ENCODE peak calls at places on chromosomes 5 and 9, in five cellular contexts. One of them, this sample, is unnamed.

GRCh38 chr9:117927354-117927753 is 223.2 kb downstream of the TLR4 start:
- DNase-seq in ascending aorta: no peak
- DNase-seq in IMR-90: no peak
- DNase-seq in SJSA1: no peak
- DNase-seq in heart left ventricle: no peak
- DNase-seq in this sample: no peak

GRCh38 chr5:73540192-73540591 is 25.2 kb downstream of the ANKRA2 start:
- DNase-seq in ascending aorta: no peak
- DNase-seq in SJSA1: peak; percentile 56
- DNase-seq in IMR-90: peak; percentile 90
- DNase-seq in heart left ventricle: no peak
- DNase-seq in this sample: no peak

GRCh38 chr5:37847978-37848425 is 8.2 kb upstream of the GDNF start:
- DNase-seq in ascending aorta: no peak
- DNase-seq in IMR-90: peak; percentile 77
- DNase-seq in SJSA1: no peak
- DNase-seq in heart left ventricle: no peak
- DNase-seq in this sample: no peak

GRCh38 chr9:93825348-93826115 is 129.6 kb downstream of the BARX1 start:
- DNase-seq in IMR-90: no peak
- DNase-seq in ascending aorta: no peak
- DNase-seq in SJSA1: no peak
- DNase-seq in heart left ventricle: peak; percentile 47
- DNase-seq in this sample: no peak

GRCh38 chr5:1540831-1541661 is 17.3 kb upstream of the LPCAT1 start:
- DNase-seq in SJSA1: no peak
- DNase-seq in IMR-90: no peak
- DNase-seq in ascending aorta: peak; percentile 61
- DNase-seq in heart left ventricle: no peak
- DNase-seq in this sample: no peak

GRCh38 chr5:39100851-39101396 is 26.7 kb upstream of the RICTOR start:
- DNase-seq in SJSA1: peak; percentile 95
- DNase-seq in heart left ventricle: no peak
- DNase-seq in ascending aorta: no peak
- DNase-seq in IMR-90: peak; percentile 99
- DNase-seq in this sample: no peak

GRCh38 chr5:90861843-90862586 is 303.4 kb downstream of the ADGRV1 start:
- DNase-seq in SJSA1: no peak
- DNase-seq in ascending aorta: no peak
- DNase-seq in IMR-90: no peak
- DNase-seq in heart left ventricle: no peak
- DNase-seq in this sample: no peak

GRCh38 chr9:394347-395052 is 179.8 kb downstream of the DOCK8 start:
- DNase-seq in SJSA1: no peak
- DNase-seq in ascending aorta: no peak
- DNase-seq in IMR-90: no peak
- DNase-seq in heart left ventricle: no peak
- DNase-seq in this sample: no peak

GRCh38 chr9:121691890-121692289 is 40.5 kb downstream of the DAB2IP start:
- DNase-seq in IMR-90: no peak
- DNase-seq in heart left ventricle: peak; percentile 14
- DNase-seq in ascending aorta: no peak
- DNase-seq in SJSA1: no peak
- DNase-seq in this sample: no peak

GRCh38 chr5:135212361-135213033 is 178.5 kb upstream of the PITX1 start:
- DNase-seq in SJSA1: no peak
- DNase-seq in IMR-90: no peak
- DNase-seq in heart left ventricle: no peak
- DNase-seq in ascending aorta: peak; percentile 56
- DNase-seq in this sample: no peak

GRCh38 chr9:121943463-121943862 is 149.6 kb downstream of the TTLL11 start:
- DNase-seq in IMR-90: no peak
- DNase-seq in heart left ventricle: no peak
- DNase-seq in SJSA1: no peak
- DNase-seq in ascending aorta: no peak
- DNase-seq in this sample: no peak

GRCh38 chr5:1995491-1995890 is 112.8 kb upstream of the IRX4 start:
- DNase-seq in heart left ventricle: no peak
- DNase-seq in ascending aorta: no peak
- DNase-seq in IMR-90: no peak
- DNase-seq in SJSA1: no peak
- DNase-seq in this sample: no peak

GRCh38 chr9:108142504-108143201 is 653.1 kb upstream of the KLF4 start:
- DNase-seq in heart left ventricle: peak; percentile 80
- DNase-seq in IMR-90: peak; percentile 50
- DNase-seq in SJSA1: peak; percentile 11
- DNase-seq in ascending aorta: peak; percentile 93
- DNase-seq in this sample: no peak

GRCh38 chr5:62017092-62017491 is 288.9 kb upstream of the KIF2A start:
- DNase-seq in heart left ventricle: no peak
- DNase-seq in SJSA1: no peak
- DNase-seq in IMR-90: no peak
- DNase-seq in ascending aorta: no peak
- DNase-seq in this sample: no peak

GRCh38 chr9:124015661-124016131 is 4.1 kb downstream of the LHX2 start:
- DNase-seq in IMR-90: no peak
- DNase-seq in SJSA1: no peak
- DNase-seq in heart left ventricle: no peak
- DNase-seq in ascending aorta: no peak
- DNase-seq in this sample: no peak

GRCh38 chr5:151596839-151597539 is 5.9 kb upstream of the FAT2 start:
- DNase-seq in IMR-90: no peak
- DNase-seq in SJSA1: no peak
- DNase-seq in heart left ventricle: no peak
- DNase-seq in ascending aorta: no peak
- DNase-seq in this sample: no peak

GRCh38 chr5:143277536-143277935 is 126.0 kb downstream of the NR3C1 start:
- DNase-seq in SJSA1: no peak
- DNase-seq in heart left ventricle: no peak
- DNase-seq in IMR-90: no peak
- DNase-seq in ascending aorta: no peak
- DNase-seq in this sample: no peak

GRCh38 chr5:143271431-143271830 is 132.1 kb downstream of the NR3C1 start:
- DNase-seq in ascending aorta: no peak
- DNase-seq in IMR-90: no peak
- DNase-seq in heart left ventricle: no peak
- DNase-seq in SJSA1: no peak
- DNase-seq in this sample: no peak

GRCh38 chr5:143275871-143276363 is 127.6 kb downstream of the NR3C1 start:
- DNase-seq in SJSA1: no peak
- DNase-seq in IMR-90: no peak
- DNase-seq in ascending aorta: no peak
- DNase-seq in heart left ventricle: no peak
- DNase-seq in this sample: no peak

GRCh38 chr5:143279698-143280097 is 123.8 kb downstream of the NR3C1 start:
- DNase-seq in heart left ventricle: no peak
- DNase-seq in IMR-90: peak; percentile 53
- DNase-seq in SJSA1: peak; percentile 68
- DNase-seq in ascending aorta: no peak
- DNase-seq in this sample: no peak

DNA sequence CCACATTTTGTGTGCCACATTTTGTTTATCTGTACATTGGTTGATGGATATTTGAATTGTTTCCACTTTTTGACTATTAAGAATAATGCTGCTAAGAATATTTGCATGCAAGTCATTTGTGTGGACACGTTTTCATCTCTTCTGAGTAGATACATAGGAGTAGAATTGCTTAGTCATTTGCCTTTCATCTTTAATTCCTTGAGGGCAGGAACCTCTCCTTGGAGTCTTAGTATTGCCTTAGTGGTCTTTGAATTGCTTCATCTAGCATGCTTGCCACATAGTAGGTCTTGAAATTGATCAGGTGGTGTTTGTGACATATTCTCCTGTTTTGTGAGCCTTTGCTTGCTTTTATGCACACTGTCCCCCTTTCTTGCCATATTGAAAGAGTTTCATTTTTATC is 128.5 kb downstream of the NR3C1 start:
- DNase-seq in ascending aorta: no peak
- DNase-seq in SJSA1: no peak
- DNase-seq in IMR-90: no peak
- DNase-seq in heart left ventricle: no peak
- DNase-seq in this sample: no peak
- H3K9me3 ChIP-seq in ascending aorta: no peaks in the 10 kb centered on the region
- H3K9me3 ChIP-seq in SJSA1: no peaks in the 10 kb centered on the region
- H3K9me3 ChIP-seq in IMR-90: no peaks in the 10 kb centered on the region
- H3K9me3 ChIP-seq in heart left ventricle: no peaks in the 10 kb centered on the region
- H3K9me3 ChIP-seq in this sample: peaks cover 2% of the 10 kb centered on the region

GRCh38 chr5:78536797-78537196 is 111.8 kb downstream of the LHFPL2 start:
- DNase-seq in SJSA1: no peak
- DNase-seq in ascending aorta: peak; percentile 7
- DNase-seq in IMR-90: no peak
- DNase-seq in heart left ventricle: no peak
- DNase-seq in this sample: no peak
- H3K9me3 ChIP-seq in SJSA1: no peaks in the 10 kb centered on the region
- H3K9me3 ChIP-seq in ascending aorta: no peaks in the 10 kb centered on the region
- H3K9me3 ChIP-seq in IMR-90: no peaks in the 10 kb centered on the region
- H3K9me3 ChIP-seq in heart left ventricle: no peaks in the 10 kb centered on the region
- H3K9me3 ChIP-seq in this sample: no peaks in the 10 kb centered on the region

DNA sequence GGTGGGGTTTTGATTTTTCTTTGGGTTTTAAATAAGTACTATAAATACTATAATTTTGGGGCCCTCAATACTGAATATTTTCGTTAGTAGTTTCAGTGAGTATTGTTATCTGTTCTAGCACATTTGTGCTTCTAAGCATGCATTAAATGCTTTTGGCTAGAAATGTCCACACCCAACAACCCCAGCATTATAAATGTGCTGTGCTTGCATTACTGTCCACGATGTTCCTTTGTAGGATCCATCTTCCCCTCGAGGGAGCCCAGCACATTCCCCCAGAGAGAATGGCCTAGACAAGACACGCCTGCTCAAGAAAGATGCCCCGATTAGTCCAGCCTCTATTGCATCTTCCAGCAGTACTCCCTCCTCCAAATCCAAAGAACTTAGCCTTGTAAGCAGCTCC is 134.7 kb downstream of the TLE4 start:
- DNase-seq in IMR-90: no peak
- DNase-seq in ascending aorta: no peak
- DNase-seq in SJSA1: no peak
- DNase-seq in heart left ventricle: no peak
- DNase-seq in this sample: no peak
- H3K9me3 ChIP-seq in IMR-90: no peaks in the 10 kb centered on the region
- H3K9me3 ChIP-seq in ascending aorta: no peaks in the 10 kb centered on the region
- H3K9me3 ChIP-seq in SJSA1: no peaks in the 10 kb centered on the region
- H3K9me3 ChIP-seq in heart left ventricle: no peaks in the 10 kb centered on the region
- H3K9me3 ChIP-seq in this sample: no peaks in the 10 kb centered on the region

GRCh38 chr9:80147866-80148265 is 576.1 kb downstream of the TLE4 start:
- DNase-seq in heart left ventricle: no peak
- DNase-seq in ascending aorta: no peak
- DNase-seq in SJSA1: no peak
- DNase-seq in IMR-90: no peak
- DNase-seq in this sample: no peak
- H3K9me3 ChIP-seq in heart left ventricle: no peaks in the 10 kb centered on the region
- H3K9me3 ChIP-seq in ascending aorta: no peaks in the 10 kb centered on the region
- H3K9me3 ChIP-seq in SJSA1: no peaks in the 10 kb centered on the region
- H3K9me3 ChIP-seq in IMR-90: peaks cover 1% of the 10 kb centered on the region
- H3K9me3 ChIP-seq in this sample: no peaks in the 10 kb centered on the region

DNA sequence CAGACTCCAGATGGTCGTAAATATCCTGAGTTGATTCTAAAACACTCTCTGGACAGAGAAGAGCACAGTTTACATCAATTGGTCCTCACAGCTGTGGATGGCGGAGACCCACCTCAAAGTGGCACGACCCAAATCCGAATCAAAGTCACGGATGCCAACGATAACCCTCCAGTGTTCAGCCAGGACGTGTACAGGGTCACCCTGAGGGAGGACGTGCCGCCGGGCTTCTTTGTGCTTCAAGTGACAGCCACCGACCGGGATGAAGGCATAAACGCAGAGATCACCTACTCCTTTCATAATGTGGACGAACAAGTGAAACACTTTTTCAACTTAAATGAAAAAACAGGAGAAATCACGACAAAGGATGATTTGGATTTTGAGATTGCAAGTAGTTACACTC is 891 bp downstream of the PCDHGB2 start:
- DNase-seq in IMR-90: no peak
- DNase-seq in SJSA1: no peak
- DNase-seq in heart left ventricle: no peak
- DNase-seq in ascending aorta: no peak
- DNase-seq in this sample: no peak
- H3K9me3 ChIP-seq in IMR-90: peaks cover 63% of the 10 kb centered on the region
- H3K9me3 ChIP-seq in SJSA1: peaks cover 32% of the 10 kb centered on the region
- H3K9me3 ChIP-seq in heart left ventricle: no peaks in the 10 kb centered on the region
- H3K9me3 ChIP-seq in ascending aorta: peaks cover 97% of the 10 kb centered on the region
- H3K9me3 ChIP-seq in this sample: peaks cover 14% of the 10 kb centered on the region

DNA sequence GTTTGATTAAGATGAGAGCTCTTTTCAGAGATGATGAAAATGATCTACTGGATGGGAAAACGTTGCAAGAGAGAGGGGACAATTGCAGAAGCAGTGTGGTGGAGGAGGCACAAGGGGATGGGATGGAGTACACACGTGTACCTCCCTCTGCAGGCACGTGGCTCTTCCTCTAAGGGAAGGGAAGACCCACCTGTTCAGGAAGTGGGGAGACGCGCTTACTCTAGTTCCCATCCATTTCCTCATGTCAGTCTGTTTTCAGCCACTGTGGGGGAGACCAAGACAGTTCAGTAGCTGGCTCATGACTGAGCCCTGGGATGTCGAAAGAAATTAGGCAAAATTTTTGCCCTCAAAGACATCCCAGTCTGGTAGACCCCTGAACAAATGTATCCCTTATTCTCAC is 619.2 kb upstream of the CLINT1 start:
- DNase-seq in SJSA1: no peak
- DNase-seq in heart left ventricle: no peak
- DNase-seq in IMR-90: no peak
- DNase-seq in ascending aorta: no peak
- DNase-seq in this sample: no peak
- H3K9me3 ChIP-seq in SJSA1: peaks cover 2% of the 10 kb centered on the region
- H3K9me3 ChIP-seq in heart left ventricle: no peaks in the 10 kb centered on the region
- H3K9me3 ChIP-seq in IMR-90: no peaks in the 10 kb centered on the region
- H3K9me3 ChIP-seq in ascending aorta: no peaks in the 10 kb centered on the region
- H3K9me3 ChIP-seq in this sample: no peaks in the 10 kb centered on the region

DNA sequence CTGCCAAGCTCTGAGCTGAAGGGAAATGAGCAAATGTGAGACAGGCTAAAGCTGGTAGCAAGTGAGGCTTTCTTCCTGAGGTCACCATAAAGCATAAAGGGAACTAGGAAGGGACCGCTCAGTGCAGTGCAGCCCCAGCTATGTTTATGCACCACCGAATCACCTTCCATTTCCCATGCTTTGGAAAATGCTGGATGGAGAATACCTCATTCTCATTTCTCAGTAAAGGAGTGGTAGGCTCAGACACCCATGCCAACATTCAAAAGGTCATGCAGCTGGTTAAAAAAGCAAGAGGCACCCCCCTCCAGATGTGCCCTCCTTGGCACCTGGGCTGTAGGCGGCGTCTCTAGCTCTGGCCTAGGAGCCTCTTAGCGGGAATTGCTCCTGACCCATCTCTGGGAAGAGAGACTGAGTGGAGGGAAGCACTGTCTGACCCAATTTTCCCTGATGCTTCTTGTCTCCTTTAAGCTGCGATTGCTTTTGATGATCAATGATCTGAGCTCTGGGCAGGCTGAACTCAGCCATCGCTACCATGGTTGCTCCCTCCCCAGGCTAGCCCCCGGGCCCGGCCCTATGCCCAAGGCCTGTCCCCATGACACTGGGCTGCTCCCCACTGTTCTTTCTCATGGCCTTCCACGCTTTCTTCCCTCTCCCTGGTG is 58.7 kb downstream of the ZNF354C start:
- DNase-seq in ascending aorta: peak; percentile 21
- DNase-seq in IMR-90: no peak
- DNase-seq in heart left ventricle: no peak
- DNase-seq in SJSA1: no peak
- DNase-seq in this sample: no peak
- H3K9me3 ChIP-seq in ascending aorta: peaks cover 41% of the 10 kb centered on the region
- H3K9me3 ChIP-seq in IMR-90: peaks cover 17% of the 10 kb centered on the region
- H3K9me3 ChIP-seq in heart left ventricle: no peaks in the 10 kb centered on the region
- H3K9me3 ChIP-seq in SJSA1: peaks cover 78% of the 10 kb centered on the region
- H3K9me3 ChIP-seq in this sample: no peaks in the 10 kb centered on the region

This sample was measured in T-helper 17 cell.